ENCODE peak calls at places on chromosomes 3 and 15, in nine cellular contexts. P, C, Q, N, J, M, I, A and V are unnamed samples.

GRCh38 chr15:67248106-67248505 is 6.4 kb downstream of the AAGAB start:
- DNase-seq in P (no peak), C (no peak), Q (no peak), N (no peak), J (no peak), M (no peak), I (no peak), A (no peak), V (no peak)

GRCh38 chr3:50269977-50270413 is 1.0 kb downstream of the SEMA3B start:
- DNase-seq in P (no peak), C (peak), Q (no peak), N (no peak), J (peak), M (no peak), I (no peak), A (no peak), V (no peak)

GRCh38 chr15:28017423-28017924 is 81.6 kb downstream of the OCA2 start:
- DNase-seq in P (no peak), C (no peak), Q (no peak), N (no peak), J (no peak), M (no peak), I (no peak), A (no peak), V (no peak)

GRCh38 chr15:62190257-62190656 is 25.2 kb upstream of the C2CD4B start:
- DNase-seq in P (no peak), C (no peak), Q (no peak), N (no peak), J (no peak), M (no peak), I (no peak), A (no peak), V (no peak)

GRCh38 chr3:178456942-178457341 is 79.3 kb upstream of the KCNMB2 start:
- DNase-seq in P (no peak), C (no peak), Q (no peak), N (no peak), J (no peak), M (no peak), I (no peak), A (no peak), V (no peak)

GRCh38 chr3:153855772-153856171 is 265.4 kb upstream of the ARHGEF26 start:
- DNase-seq in P (no peak), C (no peak), Q (no peak), N (no peak), J (no peak), M (no peak), I (no peak), A (no peak), V (no peak)

GRCh38 chr15:49421991-49422390 is 1.1 kb upstream of the FGF7 start:
- DNase-seq in P (peak), C (no peak), Q (peak), N (peak), J (peak), M (no peak), I (peak), A (no peak), V (no peak)

GRCh38 chr15:42584031-42584765 is 8.8 kb downstream of the STARD9 start:
- DNase-seq in P (no peak), C (no peak), Q (no peak), N (no peak), J (peak), M (no peak), I (no peak), A (no peak), V (no peak)

GRCh38 chr3:42013652-42014442 is 51.9 kb upstream of the ULK4 start:
- DNase-seq in P (no peak), C (no peak), Q (no peak), N (peak), J (no peak), M (no peak), I (peak), A (no peak), V (no peak)

GRCh38 chr3:113914646-113915045 is 33.2 kb upstream of the ZDHHC23 start:
- DNase-seq in P (no peak), C (no peak), Q (no peak), N (no peak), J (peak), M (no peak), I (no peak), A (peak), V (no peak)

GRCh38 chr15:96867992-96868391 is 537.5 kb downstream of the NR2F2 start:
- DNase-seq in P (no peak), C (no peak), Q (no peak), N (no peak), J (no peak), M (no peak), I (no peak), A (no peak), V (no peak)

GRCh38 chr15:54273928-54274327 is 295.7 kb downstream of the UNC13C start:
- DNase-seq in P (no peak), C (no peak), Q (no peak), N (no peak), J (no peak), M (no peak), I (no peak), A (no peak), V (no peak)

GRCh38 chr15:84714816-84715215 is 1.1 kb downstream of the SEC11A start:
- DNase-seq in P (no peak), C (no peak), Q (no peak), N (no peak), J (no peak), M (no peak), I (no peak), A (no peak), V (no peak)

GRCh38 chr3:69748503-69748902 is 9.2 kb downstream of the MITF start:
- DNase-seq in P (no peak), C (no peak), Q (no peak), N (no peak), J (no peak), M (no peak), I (no peak), A (no peak), V (no peak)

GRCh38 chr3:170410428-170411029 is 8.1 kb upstream of the CLDN11 start:
- DNase-seq in P (peak), C (peak), Q (no peak), N (no peak), J (no peak), M (no peak), I (no peak), A (no peak), V (no peak)

GRCh38 chr3:170431054-170431453 is 12.4 kb downstream of the CLDN11 start:
- DNase-seq in P (no peak), C (no peak), Q (no peak), N (no peak), J (no peak), M (no peak), I (no peak), A (no peak), V (no peak)

GRCh38 chr15:48389701-48390143 is 58.5 kb downstream of the DUT start:
- DNase-seq in P (no peak), C (no peak), Q (no peak), N (no peak), J (no peak), M (no peak), I (no peak), A (no peak), V (no peak)

GRCh38 chr3:178443634-178444033 is 92.6 kb upstream of the KCNMB2 start:
- DNase-seq in P (no peak), C (no peak), Q (no peak), N (no peak), J (no peak), M (no peak), I (no peak), A (no peak), V (no peak)

GRCh38 chr3:171873561-171873960 is 30.4 kb downstream of the TMEM212 start:
- DNase-seq in P (no peak), C (peak), Q (no peak), N (no peak), J (peak), M (no peak), I (no peak), A (peak), V (no peak)